ENCODE peak calls at places on chromosomes 2 and 18, in nine cellular contexts. One of them, this sample, is unnamed. For H3K9me3, the result is how much of the 10 kb centered on the place peaks cover.

GRCh38 chr2:171652411-171652775 is 34.9 kb upstream of the DYNC1I2 start:
- DNase-seq in IMR-90: no peak
- DNase-seq in lung: no peak
- DNase-seq in SK-N-SH: no peak
- DNase-seq in cardiac muscle cell: no peak
- DNase-seq in right lobe of liver: no peak
- DNase-seq in HCT116: no peak
- DNase-seq in PC-3: peak
- DNase-seq in right cardiac atrium: no peak
- DNase-seq in this sample: no peak

GRCh38 chr2:198700330-198700729 is 757.4 kb downstream of the SATB2 start:
- DNase-seq in IMR-90: no peak
- DNase-seq in HCT116: no peak
- DNase-seq in SK-N-SH: no peak
- DNase-seq in cardiac muscle cell: no peak
- DNase-seq in right cardiac atrium: no peak
- DNase-seq in right lobe of liver: no peak
- DNase-seq in lung: no peak
- DNase-seq in PC-3: no peak
- DNase-seq in this sample: no peak

GRCh38 chr2:189086710-189087109 is 92.9 kb downstream of the COL5A2 start:
- DNase-seq in lung: no peak
- DNase-seq in SK-N-SH: no peak
- DNase-seq in cardiac muscle cell: no peak
- DNase-seq in IMR-90: peak
- DNase-seq in HCT116: no peak
- DNase-seq in PC-3: peak
- DNase-seq in right lobe of liver: no peak
- DNase-seq in right cardiac atrium: no peak
- DNase-seq in this sample: no peak

GRCh38 chr2:120989556-120989848 is 253.8 kb downstream of the GLI2 start:
- DNase-seq in lung: no peak
- DNase-seq in IMR-90: no peak
- DNase-seq in right cardiac atrium: no peak
- DNase-seq in HCT116: no peak
- DNase-seq in PC-3: no peak
- DNase-seq in SK-N-SH: no peak
- DNase-seq in right lobe of liver: peak
- DNase-seq in cardiac muscle cell: no peak
- DNase-seq in this sample: no peak

GRCh38 chr2:197919487-197919886 is 115.1 kb downstream of the PLCL1 start:
- DNase-seq in SK-N-SH: no peak
- DNase-seq in PC-3: no peak
- DNase-seq in lung: no peak
- DNase-seq in HCT116: no peak
- DNase-seq in right cardiac atrium: no peak
- DNase-seq in IMR-90: no peak
- DNase-seq in cardiac muscle cell: no peak
- DNase-seq in right lobe of liver: no peak
- DNase-seq in this sample: no peak

GRCh38 chr18:76801567-76802505 is 20.5 kb upstream of the ZNF236 start:
- DNase-seq in right lobe of liver: peak
- DNase-seq in PC-3: peak
- DNase-seq in HCT116: no peak
- DNase-seq in IMR-90: peak
- DNase-seq in SK-N-SH: peak
- DNase-seq in right cardiac atrium: peak
- DNase-seq in cardiac muscle cell: peak
- DNase-seq in lung: peak
- DNase-seq in this sample: peak

GRCh38 chr2:214244847-214245246 is 166.0 kb upstream of the VWC2L start:
- DNase-seq in right lobe of liver: no peak
- DNase-seq in cardiac muscle cell: peak
- DNase-seq in HCT116: no peak
- DNase-seq in right cardiac atrium: no peak
- DNase-seq in IMR-90: peak
- DNase-seq in SK-N-SH: no peak
- DNase-seq in PC-3: peak
- DNase-seq in lung: no peak
- DNase-seq in this sample: no peak

GRCh38 chr2:237256845-237257244 is 157.1 kb downstream of the COL6A3 start:
- DNase-seq in right cardiac atrium: peak
- DNase-seq in cardiac muscle cell: no peak
- DNase-seq in PC-3: peak
- DNase-seq in HCT116: no peak
- DNase-seq in IMR-90: peak
- DNase-seq in right lobe of liver: no peak
- DNase-seq in lung: no peak
- DNase-seq in SK-N-SH: no peak
- DNase-seq in this sample: no peak

GRCh38 chr18:36903215-36903928 is 74.4 kb downstream of the KIAA1328 start:
- DNase-seq in IMR-90: peak
- DNase-seq in cardiac muscle cell: no peak
- DNase-seq in right cardiac atrium: no peak
- DNase-seq in lung: no peak
- DNase-seq in PC-3: no peak
- DNase-seq in HCT116: no peak
- DNase-seq in SK-N-SH: no peak
- DNase-seq in right lobe of liver: no peak
- DNase-seq in this sample: no peak

GRCh38 chr2:143083636-143084035 is 45.6 kb upstream of the ARHGAP15 start:
- DNase-seq in right cardiac atrium: no peak
- DNase-seq in HCT116: no peak
- DNase-seq in cardiac muscle cell: no peak
- DNase-seq in PC-3: peak
- DNase-seq in IMR-90: peak
- DNase-seq in lung: no peak
- DNase-seq in SK-N-SH: no peak
- DNase-seq in right lobe of liver: no peak
- DNase-seq in this sample: peak

GRCh38 chr2:100581265-100581612 is 18.4 kb downstream of the PDCL3 start:
- DNase-seq in cardiac muscle cell: no peak
- DNase-seq in right cardiac atrium: no peak
- DNase-seq in right lobe of liver: peak
- DNase-seq in IMR-90: no peak
- DNase-seq in SK-N-SH: no peak
- DNase-seq in HCT116: no peak
- DNase-seq in lung: no peak
- DNase-seq in PC-3: no peak
- DNase-seq in this sample: no peak

GRCh38 chr2:69538872-69539548 is 101.8 kb upstream of the NFU1 start:
- DNase-seq in right lobe of liver: no peak
- DNase-seq in lung: no peak
- DNase-seq in HCT116: no peak
- DNase-seq in SK-N-SH: no peak
- DNase-seq in PC-3: peak
- DNase-seq in right cardiac atrium: no peak
- DNase-seq in IMR-90: no peak
- DNase-seq in cardiac muscle cell: no peak
- DNase-seq in this sample: no peak

GRCh38 chr2:99420031-99420430 is 69.8 kb downstream of the REV1 start:
- DNase-seq in PC-3: peak
- DNase-seq in SK-N-SH: no peak
- DNase-seq in right cardiac atrium: no peak
- DNase-seq in HCT116: no peak
- DNase-seq in lung: no peak
- DNase-seq in cardiac muscle cell: no peak
- DNase-seq in right lobe of liver: no peak
- DNase-seq in IMR-90: no peak
- DNase-seq in this sample: no peak

GRCh38 chr2:238085899-238086298 is 14.2 kb upstream of the ESPNL start:
- DNase-seq in right cardiac atrium: no peak
- DNase-seq in SK-N-SH: no peak
- DNase-seq in HCT116: no peak
- DNase-seq in PC-3: no peak
- DNase-seq in cardiac muscle cell: no peak
- DNase-seq in IMR-90: peak
- DNase-seq in right lobe of liver: no peak
- DNase-seq in lung: no peak
- DNase-seq in this sample: no peak

DNA sequence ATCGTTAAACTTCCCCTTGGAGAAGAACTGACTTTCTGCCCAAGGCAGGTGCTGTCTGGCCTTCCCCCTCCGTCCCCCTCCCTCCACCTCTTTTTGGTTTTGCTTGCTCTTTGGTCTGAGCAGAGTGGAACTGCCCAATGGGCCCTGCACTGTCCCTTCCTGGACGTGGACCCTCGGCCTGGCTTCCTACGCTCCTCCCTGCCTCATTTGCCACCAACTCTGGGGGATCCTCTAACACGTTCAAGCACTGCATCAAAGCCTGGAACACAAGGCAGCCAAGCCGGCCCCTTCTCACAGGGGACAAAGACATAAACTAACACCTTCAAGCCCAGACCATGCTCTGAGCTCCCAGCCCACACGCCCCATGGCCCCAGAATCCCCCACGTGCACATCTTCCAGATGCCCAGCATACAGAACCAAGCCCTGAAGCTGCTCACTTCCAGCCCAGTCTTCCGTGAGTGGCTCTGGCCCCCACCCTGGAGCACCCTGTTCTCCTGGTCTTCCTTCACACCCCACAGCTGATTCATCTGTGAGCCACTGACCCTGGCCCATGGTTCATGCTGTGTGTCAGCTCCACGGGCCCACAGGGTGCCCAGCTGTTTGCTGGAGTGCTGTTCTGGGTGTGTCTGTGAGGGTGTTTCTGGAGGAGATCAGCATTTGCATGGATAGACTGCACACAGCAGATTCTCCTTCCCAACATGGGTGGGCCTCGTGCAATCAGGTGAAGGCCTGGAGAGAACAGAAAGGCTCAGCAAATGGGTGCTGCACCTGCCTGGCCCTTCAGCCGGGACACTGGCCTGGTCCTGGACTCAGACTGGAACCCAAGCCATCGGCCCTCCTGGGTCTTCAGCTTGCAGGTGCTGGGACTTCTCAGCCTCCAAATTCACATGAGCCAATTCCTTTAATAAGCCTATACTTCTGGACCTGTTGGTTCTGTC is 247.1 kb upstream of the SALL3 start:
- DNase-seq in right lobe of liver: peak
- DNase-seq in HCT116: no peak
- DNase-seq in right cardiac atrium: no peak
- DNase-seq in IMR-90: no peak
- DNase-seq in PC-3: no peak
- DNase-seq in cardiac muscle cell: no peak
- DNase-seq in lung: no peak
- DNase-seq in SK-N-SH: no peak
- DNase-seq in this sample: no peak
- H3K9me3 ChIP-seq in right lobe of liver: under half
- H3K9me3 ChIP-seq in HCT116: under half
- H3K9me3 ChIP-seq in right cardiac atrium: under half
- H3K9me3 ChIP-seq in IMR-90: half or more
- H3K9me3 ChIP-seq in PC-3: under half
- H3K9me3 ChIP-seq in cardiac muscle cell: under half
- H3K9me3 ChIP-seq in lung: under half
- H3K9me3 ChIP-seq in SK-N-SH: under half
- H3K9me3 ChIP-seq in this sample: under half

GRCh38 chr2:6828299-6828584 is 37.5 kb downstream of the CMPK2 start:
- DNase-seq in lung: no peak
- DNase-seq in right cardiac atrium: no peak
- DNase-seq in HCT116: peak
- DNase-seq in SK-N-SH: peak
- DNase-seq in right lobe of liver: no peak
- DNase-seq in cardiac muscle cell: no peak
- DNase-seq in PC-3: peak
- DNase-seq in IMR-90: peak
- DNase-seq in this sample: no peak

GRCh38 chr2:6832556-6832955 is 33.2 kb downstream of the CMPK2 start:
- DNase-seq in right lobe of liver: no peak
- DNase-seq in HCT116: no peak
- DNase-seq in lung: no peak
- DNase-seq in SK-N-SH: no peak
- DNase-seq in cardiac muscle cell: no peak
- DNase-seq in IMR-90: no peak
- DNase-seq in right cardiac atrium: no peak
- DNase-seq in PC-3: no peak
- DNase-seq in this sample: no peak

GRCh38 chr2:6835467-6835866 is 30.2 kb downstream of the CMPK2 start:
- DNase-seq in lung: no peak
- DNase-seq in right lobe of liver: no peak
- DNase-seq in PC-3: no peak
- DNase-seq in right cardiac atrium: no peak
- DNase-seq in cardiac muscle cell: no peak
- DNase-seq in IMR-90: no peak
- DNase-seq in SK-N-SH: no peak
- DNase-seq in HCT116: no peak
- DNase-seq in this sample: no peak

GRCh38 chr2:6831229-6831628 is 34.5 kb downstream of the CMPK2 start:
- DNase-seq in HCT116: no peak
- DNase-seq in right lobe of liver: no peak
- DNase-seq in SK-N-SH: no peak
- DNase-seq in right cardiac atrium: no peak
- DNase-seq in IMR-90: no peak
- DNase-seq in lung: no peak
- DNase-seq in cardiac muscle cell: no peak
- DNase-seq in PC-3: no peak
- DNase-seq in this sample: no peak

GRCh38 chr2:6832995-6833604 is 32.6 kb downstream of the CMPK2 start:
- DNase-seq in IMR-90: no peak
- DNase-seq in PC-3: no peak
- DNase-seq in cardiac muscle cell: no peak
- DNase-seq in HCT116: no peak
- DNase-seq in lung: no peak
- DNase-seq in right cardiac atrium: no peak
- DNase-seq in right lobe of liver: no peak
- DNase-seq in SK-N-SH: no peak
- DNase-seq in this sample: peak
- H3K9me3 ChIP-seq in IMR-90: under half
- H3K9me3 ChIP-seq in PC-3: under half
- H3K9me3 ChIP-seq in cardiac muscle cell: under half
- H3K9me3 ChIP-seq in HCT116: under half
- H3K9me3 ChIP-seq in lung: under half
- H3K9me3 ChIP-seq in right cardiac atrium: under half
- H3K9me3 ChIP-seq in right lobe of liver: under half
- H3K9me3 ChIP-seq in SK-N-SH: under half
- H3K9me3 ChIP-seq in this sample: under half

DNA sequence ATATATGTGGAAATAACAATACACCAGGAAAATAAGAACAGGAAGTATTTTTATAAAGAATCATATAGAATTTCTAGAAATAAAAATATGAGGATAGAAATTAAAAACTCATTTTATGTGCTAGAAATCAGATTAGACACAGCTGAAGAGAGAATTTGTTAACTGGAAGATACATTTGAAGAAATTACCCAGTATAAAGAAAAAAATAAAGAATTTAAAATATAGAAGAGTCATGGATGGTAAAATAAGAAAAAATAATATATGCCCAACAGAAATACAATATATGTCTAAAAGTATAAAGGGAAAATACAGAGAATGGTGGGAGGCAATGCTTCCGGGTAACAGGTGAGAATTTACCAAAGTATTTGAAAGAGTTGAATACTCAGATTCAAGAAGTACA is 539.9 kb downstream of the NR4A2 start:
- DNase-seq in cardiac muscle cell: no peak
- DNase-seq in right lobe of liver: no peak
- DNase-seq in IMR-90: no peak
- DNase-seq in lung: no peak
- DNase-seq in PC-3: no peak
- DNase-seq in right cardiac atrium: no peak
- DNase-seq in SK-N-SH: no peak
- DNase-seq in HCT116: no peak
- DNase-seq in this sample: no peak
- H3K9me3 ChIP-seq in cardiac muscle cell: under half
- H3K9me3 ChIP-seq in right lobe of liver: under half
- H3K9me3 ChIP-seq in IMR-90: under half
- H3K9me3 ChIP-seq in lung: under half
- H3K9me3 ChIP-seq in PC-3: under half
- H3K9me3 ChIP-seq in right cardiac atrium: under half
- H3K9me3 ChIP-seq in SK-N-SH: under half
- H3K9me3 ChIP-seq in HCT116: under half
- H3K9me3 ChIP-seq in this sample: under half

GRCh38 chr2:109597283-109597682 is 16.5 kb downstream of the SEPTIN10 start:
- DNase-seq in PC-3: no peak
- DNase-seq in right lobe of liver: no peak
- DNase-seq in HCT116: no peak
- DNase-seq in right cardiac atrium: no peak
- DNase-seq in cardiac muscle cell: no peak
- DNase-seq in SK-N-SH: no peak
- DNase-seq in IMR-90: no peak
- DNase-seq in lung: no peak
- DNase-seq in this sample: no peak
- H3K9me3 ChIP-seq in PC-3: under half
- H3K9me3 ChIP-seq in right lobe of liver: under half
- H3K9me3 ChIP-seq in HCT116: under half
- H3K9me3 ChIP-seq in right cardiac atrium: under half
- H3K9me3 ChIP-seq in cardiac muscle cell: under half
- H3K9me3 ChIP-seq in SK-N-SH: under half
- H3K9me3 ChIP-seq in IMR-90: under half
- H3K9me3 ChIP-seq in lung: under half
- H3K9me3 ChIP-seq in this sample: under half

This sample was measured in CD4-positive, CD25-positive, alpha-beta regulatory T cell.